ENCODE peak calls at places on chromosomes 4 and X, in seven cellular contexts. One of them, this sample, is unnamed.

GRCh38 chr4:175273995-175274753 is 356.0 kb downstream of the ADAM29 start:
- DNase-seq in ACHN: peak
- DNase-seq in mesendoderm: peak
- DNase-seq in glomerular endothelial cell: no peak
- DNase-seq in occipital lobe: no peak
- DNase-seq in KBM-7: no peak
- DNase-seq in naive thymus-derived CD4-positive, alpha-beta T cell: no peak
- DNase-seq in this sample: no peak

GRCh38 chr4:123343400-123344060 is 53.1 kb upstream of the SPRY1 start:
- DNase-seq in ACHN: no peak
- DNase-seq in mesendoderm: no peak
- DNase-seq in glomerular endothelial cell: peak
- DNase-seq in occipital lobe: no peak
- DNase-seq in KBM-7: no peak
- DNase-seq in naive thymus-derived CD4-positive, alpha-beta T cell: no peak
- DNase-seq in this sample: peak

GRCh38 chr4:154807042-154807630 is 26.1 kb downstream of the RBM46 start:
- DNase-seq in ACHN: peak
- DNase-seq in mesendoderm: peak
- DNase-seq in glomerular endothelial cell: peak
- DNase-seq in occipital lobe: no peak
- DNase-seq in KBM-7: peak
- DNase-seq in naive thymus-derived CD4-positive, alpha-beta T cell: no peak
- DNase-seq in this sample: peak

GRCh38 chrX:19225906-19226305 is 103.6 kb upstream of the ADGRG2 start:
- DNase-seq in ACHN: peak
- DNase-seq in mesendoderm: peak
- DNase-seq in glomerular endothelial cell: no peak
- DNase-seq in occipital lobe: no peak
- DNase-seq in KBM-7: peak
- DNase-seq in naive thymus-derived CD4-positive, alpha-beta T cell: no peak
- DNase-seq in this sample: no peak

GRCh38 chrX:96407501-96407900 is 277.1 kb upstream of the DIAPH2 start:
- DNase-seq in ACHN: no peak
- DNase-seq in mesendoderm: no peak
- DNase-seq in glomerular endothelial cell: no peak
- DNase-seq in occipital lobe: no peak
- DNase-seq in KBM-7: no peak
- DNase-seq in naive thymus-derived CD4-positive, alpha-beta T cell: no peak
- DNase-seq in this sample: peak

GRCh38 chrX:138748480-138748879 is 37.0 kb upstream of the FGF13 start:
- DNase-seq in ACHN: peak
- DNase-seq in mesendoderm: no peak
- DNase-seq in glomerular endothelial cell: peak
- DNase-seq in occipital lobe: no peak
- DNase-seq in KBM-7: peak
- DNase-seq in naive thymus-derived CD4-positive, alpha-beta T cell: no peak
- DNase-seq in this sample: no peak

GRCh38 chr4:24770111-24770584 is 25.2 kb upstream of the SOD3 start:
- DNase-seq in ACHN: peak
- DNase-seq in mesendoderm: peak
- DNase-seq in glomerular endothelial cell: peak
- DNase-seq in occipital lobe: no peak
- DNase-seq in KBM-7: peak
- DNase-seq in naive thymus-derived CD4-positive, alpha-beta T cell: no peak
- DNase-seq in this sample: no peak

GRCh38 chrX:46208225-46208854 is 336.9 kb downstream of the ZNF674 start:
- DNase-seq in ACHN: peak
- DNase-seq in mesendoderm: no peak
- DNase-seq in glomerular endothelial cell: no peak
- DNase-seq in occipital lobe: no peak
- DNase-seq in KBM-7: no peak
- DNase-seq in naive thymus-derived CD4-positive, alpha-beta T cell: no peak
- DNase-seq in this sample: no peak

GRCh38 chrX:9942086-9942485 is 25.1 kb upstream of the CLDN34 start:
- DNase-seq in ACHN: no peak
- DNase-seq in mesendoderm: no peak
- DNase-seq in glomerular endothelial cell: no peak
- DNase-seq in occipital lobe: no peak
- DNase-seq in KBM-7: peak
- DNase-seq in naive thymus-derived CD4-positive, alpha-beta T cell: no peak
- DNase-seq in this sample: no peak

GRCh38 chrX:45788941-45789348 is 588.3 kb upstream of the DIPK2B start:
- DNase-seq in ACHN: no peak
- DNase-seq in mesendoderm: peak
- DNase-seq in glomerular endothelial cell: no peak
- DNase-seq in occipital lobe: no peak
- DNase-seq in KBM-7: no peak
- DNase-seq in naive thymus-derived CD4-positive, alpha-beta T cell: no peak
- DNase-seq in this sample: peak

GRCh38 chrX:74431807-74432206 is 10.5 kb downstream of the SLC16A2 start:
- DNase-seq in ACHN: no peak
- DNase-seq in mesendoderm: no peak
- DNase-seq in glomerular endothelial cell: no peak
- DNase-seq in occipital lobe: no peak
- DNase-seq in KBM-7: no peak
- DNase-seq in naive thymus-derived CD4-positive, alpha-beta T cell: no peak
- DNase-seq in this sample: no peak

GRCh38 chr4:5541154-5541553 is 167.2 kb downstream of the EVC2 start:
- DNase-seq in ACHN: no peak
- DNase-seq in mesendoderm: no peak
- DNase-seq in glomerular endothelial cell: no peak
- DNase-seq in occipital lobe: no peak
- DNase-seq in KBM-7: no peak
- DNase-seq in naive thymus-derived CD4-positive, alpha-beta T cell: no peak
- DNase-seq in this sample: no peak

GRCh38 chrX:41688835-41689234 is at the start of gene GPR34:
- DNase-seq in ACHN: no peak
- DNase-seq in mesendoderm: no peak
- DNase-seq in glomerular endothelial cell: no peak
- DNase-seq in occipital lobe: no peak
- DNase-seq in KBM-7: peak
- DNase-seq in naive thymus-derived CD4-positive, alpha-beta T cell: no peak
- DNase-seq in this sample: no peak

GRCh38 chrX:3178329-3178728 is 137.1 kb downstream of the ARSF start:
- DNase-seq in ACHN: no peak
- DNase-seq in mesendoderm: no peak
- DNase-seq in glomerular endothelial cell: no peak
- DNase-seq in occipital lobe: no peak
- DNase-seq in KBM-7: no peak
- DNase-seq in naive thymus-derived CD4-positive, alpha-beta T cell: no peak
- DNase-seq in this sample: no peak

GRCh38 chr4:47482326-47482725 is 2.7 kb upstream of the ATP10D start:
- DNase-seq in ACHN: no peak
- DNase-seq in mesendoderm: no peak
- DNase-seq in glomerular endothelial cell: no peak
- DNase-seq in occipital lobe: no peak
- DNase-seq in KBM-7: no peak
- DNase-seq in naive thymus-derived CD4-positive, alpha-beta T cell: no peak
- DNase-seq in this sample: no peak

GRCh38 chr4:170777663-170778062 is 687.9 kb upstream of the AADAT start:
- DNase-seq in ACHN: no peak
- DNase-seq in mesendoderm: no peak
- DNase-seq in glomerular endothelial cell: no peak
- DNase-seq in occipital lobe: no peak
- DNase-seq in KBM-7: no peak
- DNase-seq in naive thymus-derived CD4-positive, alpha-beta T cell: no peak
- DNase-seq in this sample: no peak

GRCh38 chrX:38881066-38881465 is 79.8 kb downstream of the MID1IP1 start:
- DNase-seq in ACHN: no peak
- DNase-seq in mesendoderm: no peak
- DNase-seq in glomerular endothelial cell: no peak
- DNase-seq in occipital lobe: no peak
- DNase-seq in KBM-7: no peak
- DNase-seq in naive thymus-derived CD4-positive, alpha-beta T cell: no peak
- DNase-seq in this sample: no peak

GRCh38 chr4:164343472-164343976 is 410.4 kb upstream of the SMIM31 start:
- DNase-seq in ACHN: no peak
- DNase-seq in mesendoderm: no peak
- DNase-seq in glomerular endothelial cell: no peak
- DNase-seq in occipital lobe: no peak
- DNase-seq in KBM-7: no peak
- DNase-seq in naive thymus-derived CD4-positive, alpha-beta T cell: no peak
- DNase-seq in this sample: no peak

GRCh38 chr4:78650106-78651021 is 98.8 kb downstream of the ANXA3 start:
- DNase-seq in ACHN: no peak
- DNase-seq in mesendoderm: no peak
- DNase-seq in glomerular endothelial cell: no peak
- DNase-seq in occipital lobe: no peak
- DNase-seq in KBM-7: no peak
- DNase-seq in naive thymus-derived CD4-positive, alpha-beta T cell: no peak
- DNase-seq in this sample: no peak

GRCh38 chr4:125796138-125796537 is 481.4 kb downstream of the FAT4 start:
- DNase-seq in ACHN: no peak
- DNase-seq in mesendoderm: no peak
- DNase-seq in glomerular endothelial cell: no peak
- DNase-seq in occipital lobe: no peak
- DNase-seq in KBM-7: no peak
- DNase-seq in naive thymus-derived CD4-positive, alpha-beta T cell: no peak
- DNase-seq in this sample: no peak

GRCh38 chr4:6764976-6765620 is 17.4 kb upstream of the KIAA0232 start:
- DNase-seq in ACHN: no peak
- DNase-seq in mesendoderm: no peak
- DNase-seq in glomerular endothelial cell: no peak
- DNase-seq in occipital lobe: no peak
- DNase-seq in KBM-7: no peak
- DNase-seq in naive thymus-derived CD4-positive, alpha-beta T cell: no peak
- DNase-seq in this sample: no peak

GRCh38 chr4:113080050-113080449 is 30.6 kb downstream of the ANK2 start:
- DNase-seq in ACHN: peak
- DNase-seq in mesendoderm: peak
- DNase-seq in glomerular endothelial cell: no peak
- DNase-seq in occipital lobe: no peak
- DNase-seq in KBM-7: no peak
- DNase-seq in naive thymus-derived CD4-positive, alpha-beta T cell: no peak
- DNase-seq in this sample: no peak

GRCh38 chr4:71602271-71602890 is 181.5 kb downstream of the GC start:
- DNase-seq in ACHN: no peak
- DNase-seq in mesendoderm: no peak
- DNase-seq in glomerular endothelial cell: no peak
- DNase-seq in occipital lobe: no peak
- DNase-seq in KBM-7: no peak
- DNase-seq in naive thymus-derived CD4-positive, alpha-beta T cell: no peak
- DNase-seq in this sample: no peak

GRCh38 chrX:152845618-152846240 is 14.9 kb downstream of the NSDHL start:
- DNase-seq in ACHN: no peak
- DNase-seq in mesendoderm: no peak
- DNase-seq in glomerular endothelial cell: no peak
- DNase-seq in occipital lobe: no peak
- DNase-seq in KBM-7: no peak
- DNase-seq in naive thymus-derived CD4-positive, alpha-beta T cell: no peak
- DNase-seq in this sample: no peak

GRCh38 chr4:176981551-176981950 is 188.8 kb upstream of the VEGFC start:
- DNase-seq in ACHN: no peak
- DNase-seq in mesendoderm: no peak
- DNase-seq in glomerular endothelial cell: no peak
- DNase-seq in occipital lobe: no peak
- DNase-seq in KBM-7: no peak
- DNase-seq in naive thymus-derived CD4-positive, alpha-beta T cell: no peak
- DNase-seq in this sample: no peak

This sample was measured in pulmonary artery endothelial cell.